ENCODE peak calls at places on chromosome 9, in four cellular contexts. W, H, C and B are unnamed samples.

GRCh38 chr9:111095423-111095822 is 57.2 kb upstream of the LPAR1 start:
- DNase-seq in W (no peak), H (no peak), C (peak; percentile 13), B (no peak)

GRCh38 chr9:15349892-15350761 is 43.1 kb upstream of the TTC39B start:
- DNase-seq in W (peak; percentile 57), H (no peak), C (no peak), B (no peak)

GRCh38 chr9:72856985-72857631 is 95.7 kb downstream of the ALDH1A1 start:
- DNase-seq in W (peak; percentile 49), H (peak; percentile 27), C (peak; percentile 80), B (peak; percentile 41)

GRCh38 chr9:16265671-16266070 is 604.8 kb downstream of the BNC2 start:
- DNase-seq in W (peak; percentile 23), H (no peak), C (no peak), B (no peak)

GRCh38 chr9:33430942-33431341 is 16.5 kb downstream of the AQP3 start:
- DNase-seq in W (peak; percentile 48), H (no peak), C (no peak), B (no peak)

GRCh38 chr9:73172811-73173210 is 21.1 kb downstream of the ANXA1 start:
- DNase-seq in W (no peak), H (no peak), C (no peak), B (no peak)

GRCh38 chr9:114495992-114496391 is 9.3 kb downstream of the WHRN start:
- DNase-seq in W (no peak), H (no peak), C (no peak), B (no peak)

GRCh38 chr9:89474939-89475338 is 23.0 kb downstream of the SEMA4D start:
- DNase-seq in W (no peak), H (no peak), C (no peak), B (no peak)

GRCh38 chr9:109182940-109183798 is 16.1 kb upstream of the FRRS1L start:
- DNase-seq in W (peak; percentile 60), H (peak; percentile 62), C (peak; percentile 73), B (no peak)

GRCh38 chr9:78510035-78510434 is 213.1 kb downstream of the PSAT1 start:
- DNase-seq in W (no peak), H (no peak), C (no peak), B (no peak)

GRCh38 chr9:113772121-113772885 is 103.8 kb upstream of the ZNF618 start:
- DNase-seq in W (peak; percentile 24), H (no peak), C (no peak), B (peak; percentile 17)

GRCh38 chr9:8604201-8604600 is 804.6 kb upstream of the DMAC1 start:
- DNase-seq in W (no peak), H (no peak), C (no peak), B (no peak)

GRCh38 chr9:107819772-107820171 is 330.2 kb upstream of the KLF4 start:
- DNase-seq in W (no peak), H (no peak), C (no peak), B (no peak)

GRCh38 chr9:95055851-95056551 is 261.5 kb downstream of the FANCC start:
- DNase-seq in W (no peak), H (no peak), C (no peak), B (no peak)

GRCh38 chr9:132364068-132364467 is 9.3 kb upstream of the SETX start:
- DNase-seq in W (no peak), H (no peak), C (no peak), B (no peak)

GRCh38 chr9:95004452-95005275 is 278.2 kb downstream of the AOPEP start:
- DNase-seq in W (peak; percentile 34), H (peak; percentile 76), C (peak; percentile 73), B (no peak)

GRCh38 chr9:106846847-106847246 is 16.1 kb upstream of the ZNF462 start:
- DNase-seq in W (peak; percentile 83), H (no peak), C (no peak), B (no peak)

GRCh38 chr9:133704711-133705181 is 33.4 kb downstream of the SARDH start:
- DNase-seq in W (no peak), H (no peak), C (no peak), B (no peak)

GRCh38 chr9:72983512-72984021 is 30.7 kb upstream of the ALDH1A1 start:
- DNase-seq in W (no peak), H (no peak), C (no peak), B (no peak)

GRCh38 chr9:90053027-90053426 is 448.2 kb downstream of the GADD45G start:
- DNase-seq in W (no peak), H (no peak), C (peak; percentile 74), B (no peak)

GRCh38 chr9:132994410-132995120 is 16.1 kb downstream of the GFI1B start:
- DNase-seq in W (peak; percentile 92), H (peak; percentile 76), C (peak; percentile 19), B (no peak)

GRCh38 chr9:86749530-86750275 is 197.6 kb downstream of the GAS1 start:
- DNase-seq in W (no peak), H (no peak), C (no peak), B (no peak)

GRCh38 chr9:135060461-135061116 is 26.9 kb upstream of the OLFM1 start:
- DNase-seq in W (no peak), H (no peak), C (no peak), B (no peak)

GRCh38 chr9:4661165-4662095 is 664 bp upstream of the PLPP6 start:
- DNase-seq in W (peak; percentile 20), H (no peak), C (no peak), B (no peak)

GRCh38 chr9:119029876-119030275 is 339.4 kb downstream of the BRINP1 start:
- DNase-seq in W (no peak), H (no peak), C (no peak), B (no peak)

GRCh38 chr9:119026120-119026519 is 343.1 kb downstream of the BRINP1 start:
- DNase-seq in W (peak; percentile 9), H (no peak), C (no peak), B (no peak)

DNA sequence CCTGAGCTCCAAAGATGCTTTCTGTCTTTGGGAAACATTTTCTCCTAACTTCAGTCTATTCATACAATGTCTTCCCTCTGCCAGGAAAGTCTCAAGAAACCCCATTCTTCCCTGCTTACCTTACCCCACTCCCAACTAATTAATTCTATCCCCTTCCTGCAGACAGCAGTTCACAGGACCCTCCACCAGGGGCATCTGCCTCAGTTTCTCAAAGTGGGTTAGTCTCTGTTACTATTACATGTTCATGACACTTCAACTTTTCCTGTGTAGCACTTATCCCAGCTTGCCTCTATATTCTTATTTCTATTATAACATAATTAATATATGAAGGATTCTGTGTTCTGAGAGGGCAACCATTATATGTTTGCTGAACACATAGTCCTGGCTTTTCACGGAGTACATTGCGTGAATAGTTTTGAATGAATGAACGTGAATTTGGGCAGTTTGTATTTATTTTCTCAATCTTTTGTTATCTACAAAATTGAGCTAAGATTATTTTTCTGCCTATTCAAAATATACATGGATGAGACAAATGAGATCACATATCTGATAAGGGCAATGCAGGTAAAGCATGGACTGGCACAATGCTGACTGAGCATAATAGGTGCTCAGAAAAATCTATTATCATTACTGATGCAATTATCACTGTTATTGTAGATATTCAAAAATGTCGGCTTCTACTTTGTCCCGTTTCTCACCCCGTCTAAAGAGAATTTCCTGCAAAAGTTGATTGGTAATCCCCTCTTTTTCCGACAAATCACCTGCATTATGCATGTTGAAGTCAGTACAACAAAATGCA is 341.1 kb downstream of the BRINP1 start:
- DNase-seq in W (no peak), H (no peak), C (peak; percentile 17), B (no peak)
- TF ChIP-seq CTCF in W (no peak), H (no peak), C (peak; percentile 44), B (no peak)

DNA sequence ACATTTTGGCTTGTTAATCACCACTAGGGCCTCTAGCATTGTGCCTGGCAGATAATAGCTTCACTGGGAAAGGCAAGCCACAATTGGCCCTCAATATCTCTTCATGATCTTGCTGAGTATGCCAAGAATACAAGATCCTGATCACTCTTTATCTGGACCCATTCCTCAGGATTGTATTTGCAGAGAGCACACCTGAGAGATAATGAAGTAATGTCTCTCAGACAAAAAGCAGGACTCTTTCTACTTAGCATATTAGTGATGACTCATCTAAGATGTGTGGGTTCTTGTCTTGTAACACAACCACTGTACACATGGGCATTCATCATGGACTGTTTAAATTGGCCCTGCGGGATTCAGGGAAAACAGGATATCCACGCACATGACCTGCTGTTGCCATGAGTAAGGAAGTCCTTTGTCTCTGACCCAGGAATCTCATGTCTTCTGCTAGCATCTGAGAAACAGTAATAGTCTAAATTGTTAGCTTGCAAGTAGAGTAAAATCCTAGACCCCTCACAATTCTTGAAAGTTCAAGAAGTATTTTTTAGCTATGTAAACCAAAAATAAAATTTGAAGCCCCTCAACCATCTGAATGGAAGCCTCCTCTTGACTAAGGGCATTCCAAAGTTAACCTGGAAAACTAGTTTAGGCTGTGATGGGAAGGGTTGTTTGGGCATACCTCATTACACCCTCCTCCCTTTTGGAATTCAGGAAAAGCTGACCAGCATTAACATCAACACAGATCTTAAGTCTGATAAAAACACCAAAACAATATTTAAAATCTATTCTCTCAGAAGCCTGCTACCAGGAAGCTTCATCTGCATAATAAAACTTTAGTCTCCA is 28.0 kb upstream of the NFIL3 start:
- DNase-seq in W (peak; percentile 65), H (no peak), C (no peak), B (no peak)
- TF ChIP-seq CTCF in W (no peak), H (no peak), C (no peak), B (no peak)

GRCh38 chr9:93148721-93149120 is 14.7 kb upstream of the NINJ1 start:
- DNase-seq in W (no peak), H (no peak), C (no peak), B (no peak)

GRCh38 chr9:93154293-93154903 is 20.3 kb upstream of the NINJ1 start:
- DNase-seq in W (no peak), H (peak; percentile 72), C (peak; percentile 86), B (no peak)

GRCh38 chr9:93149361-93149760 is 15.3 kb upstream of the NINJ1 start:
- DNase-seq in W (peak; percentile 43), H (no peak), C (no peak), B (no peak)

GRCh38 chr9:93147632-93148031 is 13.6 kb upstream of the NINJ1 start:
- DNase-seq in W (no peak), H (no peak), C (no peak), B (no peak)

DNA sequence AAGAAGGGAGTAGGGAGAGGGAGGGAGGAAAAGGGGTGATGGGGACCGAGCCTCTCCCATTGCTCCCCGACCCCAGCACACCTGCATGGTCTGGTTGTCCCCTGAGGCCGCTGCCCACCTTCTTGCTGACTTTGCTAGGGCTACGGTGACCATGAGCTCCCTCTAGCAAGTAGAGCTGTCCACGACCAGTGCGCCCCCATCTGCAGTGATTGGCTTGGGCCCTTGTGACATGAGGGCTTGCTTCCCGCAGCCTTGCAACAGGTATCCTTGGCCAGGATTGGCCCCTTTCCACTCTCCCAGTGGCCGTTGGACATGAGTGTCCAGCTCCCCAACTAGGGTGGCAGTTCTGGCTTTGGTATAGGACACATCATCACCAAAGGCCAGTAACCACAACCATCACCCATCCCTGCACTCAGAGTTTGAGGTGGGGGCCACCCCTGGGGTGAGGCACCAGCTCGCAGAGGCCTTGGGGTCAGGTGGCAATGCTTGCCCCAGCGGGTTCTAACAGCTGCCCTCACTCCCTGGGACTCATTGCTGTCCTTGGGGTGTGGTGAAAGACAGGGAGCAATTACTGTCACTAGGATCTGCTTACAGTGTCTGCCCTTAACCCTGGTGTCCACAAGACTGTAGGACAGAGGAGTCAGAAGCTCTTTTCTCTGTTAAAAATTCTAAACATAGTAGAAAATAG is 17.2 kb upstream of the NINJ1 start:
- DNase-seq in W (no peak), H (no peak), C (no peak), B (no peak)
- TF ChIP-seq CTCF in W (no peak), H (no peak), C (peak; percentile 58), B (no peak)

GRCh38 chr9:18059043-18059442 is 414.9 kb upstream of the ADAMTSL1 start:
- DNase-seq in W (no peak), H (no peak), C (no peak), B (no peak)

GRCh38 chr9:18061856-18062255 is 412.1 kb upstream of the ADAMTSL1 start:
- DNase-seq in W (no peak), H (no peak), C (no peak), B (no peak)

GRCh38 chr9:18061332-18061731 is 412.6 kb upstream of the ADAMTSL1 start:
- DNase-seq in W (no peak), H (no peak), C (no peak), B (no peak)

GRCh38 chr9:18059447-18059846 is 414.5 kb upstream of the ADAMTSL1 start:
- DNase-seq in W (no peak), H (no peak), C (no peak), B (no peak)

GRCh38 chr9:18060304-18060934 is 413.5 kb upstream of the ADAMTSL1 start:
- DNase-seq in W (no peak), H (no peak), C (peak; percentile 51), B (no peak)
- TF ChIP-seq CTCF in W (peak; percentile 34), H (no peak), C (no peak), B (no peak)